ENCODE peak calls at places on chromosomes 11 and 22, in nine cellular contexts. J, E, X, O, W, N, A, D and B are unnamed samples.

GRCh38 chr11:113376156-113376555 is 11.4 kb upstream of the ANKK1 start:
- DNase-seq in E (no peak), W (no peak), O (no peak), D (no peak), X (no peak), A (no peak), N (no peak), J (no peak), B (no peak)

GRCh38 chr11:18987454-18988231 is 48.4 kb upstream of the MRGPRX1 start:
- DNase-seq in D (no peak), X (peak; percentile 13), A (no peak), O (no peak), E (no peak), J (no peak), W (no peak), N (no peak), B (no peak)

GRCh38 chr22:31488988-31489617 is 539 bp downstream of the EIF4ENIF1 start:
- DNase-seq in N (no peak), D (peak; percentile 52), A (no peak), E (no peak), O (no peak), W (peak; percentile 47), X (peak; percentile 22), J (no peak), B (no peak)

GRCh38 chr11:34552270-34552669 is 38.7 kb upstream of the ELF5 start:
- DNase-seq in O (no peak), N (no peak), A (no peak), D (no peak), X (no peak), E (no peak), J (no peak), W (no peak), B (no peak)

GRCh38 chr22:50573491-50574382 is 4.5 kb downstream of the CPT1B start:
- DNase-seq in X (no peak), O (no peak), W (no peak), E (no peak), N (no peak), D (no peak), J (no peak), A (no peak), B (no peak)

GRCh38 chr11:134069426-134069921 is 602 bp downstream of the JAM3 start:
- DNase-seq in W (peak; percentile 37), A (no peak), O (peak; percentile 28), E (no peak), X (peak; percentile 22), J (no peak), N (peak; percentile 3), D (no peak), B (no peak)

GRCh38 chr11:61685611-61685955 is 5.4 kb downstream of the DAGLA start:
- DNase-seq in D (no peak), E (no peak), J (peak; percentile 16), X (no peak), N (no peak), W (no peak), O (no peak), A (no peak), B (no peak)

GRCh38 chr11:45082744-45083543 is 63.5 kb upstream of the PRDM11 start:
- DNase-seq in W (no peak), J (no peak), N (no peak), A (no peak), X (no peak), D (peak; percentile 56), O (no peak), E (no peak), B (no peak)

GRCh38 chr22:17796695-17797094 is 22.4 kb upstream of the BID start:
- DNase-seq in D (no peak), N (no peak), X (no peak), J (no peak), O (no peak), E (no peak), W (no peak), A (no peak), B (no peak)

GRCh38 chr11:73077454-73077853 is 64.7 kb downstream of the FCHSD2 start:
- DNase-seq in D (no peak), J (no peak), O (no peak), N (no peak), A (no peak), E (no peak), X (no peak), W (no peak), B (no peak)

GRCh38 chr22:20456722-20457076 is 19.1 kb upstream of the SCARF2 start:
- DNase-seq in A (no peak), X (no peak), N (no peak), E (no peak), J (no peak), W (no peak), D (no peak), O (no peak), B (no peak)

GRCh38 chr11:46260161-46260560 is 17.3 kb upstream of the CREB3L1 start:
- DNase-seq in W (no peak), D (no peak), X (no peak), A (no peak), N (peak; percentile 63), E (peak; percentile 57), O (no peak), J (no peak), B (peak; percentile 65)

GRCh38 chr11:60891103-60891741 is 15.2 kb downstream of the PRPF19 start:
- DNase-seq in E (peak; percentile 71), O (no peak), A (no peak), X (no peak), N (no peak), D (no peak), W (peak; percentile 60), J (no peak), B (no peak)

GRCh38 chr11:133149698-133150097 is 382.6 kb downstream of the OPCML start:
- DNase-seq in A (no peak), D (no peak), E (no peak), O (no peak), N (no peak), W (no peak), J (no peak), X (no peak), B (no peak)

GRCh38 chr22:23058481-23059336 is 11.6 kb upstream of the GNAZ start:
- DNase-seq in E (peak; percentile 37), N (no peak), X (no peak), W (no peak), J (peak; percentile 32), D (no peak), O (no peak), A (no peak), B (no peak)

GRCh38 chr22:19744350-19745006 is 16.1 kb upstream of the TBX1 start:
- DNase-seq in A (no peak), N (no peak), J (no peak), E (no peak), W (peak; percentile 43), D (no peak), O (no peak), X (no peak), B (no peak)